ENCODE peak calls at places on chromosomes 3 and 15, in seven cellular contexts. V, K, C, Q, A, N and F are unnamed samples.

GRCh38 chr3:63918321-63918720 is 6.1 kb upstream of the SCAANT1 start:
- DNase-seq in V (peak; percentile 48), K (no peak), C (no peak), Q (no peak), A (peak; percentile 23), N (no peak), F (no peak)

GRCh38 chr3:122403489-122403888 is 12.4 kb downstream of the WDR5B start:
- DNase-seq in V (no peak), K (no peak), C (peak; percentile 92), Q (no peak), A (peak; percentile 92), N (no peak), F (no peak)

GRCh38 chr3:72448858-72449257 is 399.4 kb downstream of the SHQ1 start:
- DNase-seq in V (no peak), K (no peak), C (peak; percentile 25), Q (no peak), A (peak; percentile 48), N (no peak), F (no peak)

GRCh38 chr15:59703979-59704796 is 15.1 kb upstream of the BNIP2 start:
- DNase-seq in V (no peak), K (no peak), C (no peak), Q (no peak), A (no peak), N (no peak), F (no peak)

GRCh38 chr15:68034071-68034470 is 20.0 kb upstream of the PIAS1 start:
- DNase-seq in V (no peak), K (no peak), C (no peak), Q (no peak), A (no peak), N (no peak), F (no peak)

GRCh38 chr3:189325454-189325853 is 153.7 kb downstream of the TPRG1 start:
- DNase-seq in V (no peak), K (no peak), C (no peak), Q (no peak), A (no peak), N (no peak), F (no peak)

GRCh38 chr3:106510206-106510605 is 641.4 kb upstream of the CBLB start:
- DNase-seq in V (peak; percentile 10), K (no peak), C (no peak), Q (no peak), A (no peak), N (no peak), F (no peak)

GRCh38 chr3:186004671-186005070 is 66.9 kb upstream of the TRA2B start:
- DNase-seq in V (no peak), K (no peak), C (no peak), Q (no peak), A (no peak), N (no peak), F (no peak)

GRCh38 chr3:143849854-143850549 is 1.7 kb upstream of the SLC9A9 start:
- DNase-seq in V (peak; percentile 77), K (peak; percentile 50), C (peak; percentile 81), Q (peak; percentile 15), A (peak; percentile 49), N (no peak), F (no peak)

GRCh38 chr3:122067588-122068240 is 12.6 kb downstream of the CD86 start:
- DNase-seq in V (no peak), K (no peak), C (no peak), Q (no peak), A (no peak), N (no peak), F (no peak)

GRCh38 chr15:33211409-33211808 is 16.9 kb upstream of the FMN1 start:
- DNase-seq in V (peak; percentile 33), K (no peak), C (no peak), Q (no peak), A (peak; percentile 18), N (no peak), F (no peak)